ENCODE peak calls at places on chromosomes 13 and 19, in five cellular contexts. One of them, this sample, is unnamed.

GRCh38 chr19:11382898-11383705 is 1.0 kb downstream of the EPOR start:
- DNase-seq in HepG2: peak
- DNase-seq in SK-N-SH: peak
- DNase-seq in K562: peak
- DNase-seq in GM12878: no peak
- DNase-seq in this sample: peak

GRCh38 chr13:110274687-110275086 is 32.3 kb downstream of the COL4A1 start:
- DNase-seq in K562: no peak
- DNase-seq in GM12878: no peak
- DNase-seq in SK-N-SH: no peak
- DNase-seq in HepG2: no peak
- DNase-seq in this sample: no peak

GRCh38 chr13:67366533-67366932 is 136.4 kb upstream of the PCDH9 start:
- DNase-seq in K562: no peak
- DNase-seq in HepG2: no peak
- DNase-seq in SK-N-SH: no peak
- DNase-seq in GM12878: no peak
- DNase-seq in this sample: no peak

GRCh38 chr19:33285441-33285927 is 16.9 kb downstream of the CEBPA start:
- DNase-seq in K562: no peak
- DNase-seq in HepG2: peak
- DNase-seq in SK-N-SH: no peak
- DNase-seq in GM12878: no peak
- DNase-seq in this sample: peak

GRCh38 chr19:15195987-15196682 is 4.7 kb downstream of the NOTCH3 start:
- DNase-seq in SK-N-SH: no peak
- DNase-seq in K562: peak
- DNase-seq in GM12878: no peak
- DNase-seq in HepG2: no peak
- DNase-seq in this sample: no peak

GRCh38 chr19:15280915-15281683 is 48.9 kb upstream of the EPHX3 start:
- DNase-seq in GM12878: no peak
- DNase-seq in SK-N-SH: peak
- DNase-seq in HepG2: peak
- DNase-seq in K562: peak
- DNase-seq in this sample: peak

GRCh38 chr19:41445575-41445974 is 2.6 kb downstream of the ERICH4 start:
- DNase-seq in GM12878: no peak
- DNase-seq in SK-N-SH: no peak
- DNase-seq in K562: no peak
- DNase-seq in HepG2: no peak
- DNase-seq in this sample: no peak

GRCh38 chr13:113740661-113741060 is 18.4 kb upstream of the TMEM255B start:
- DNase-seq in K562: no peak
- DNase-seq in SK-N-SH: no peak
- DNase-seq in GM12878: no peak
- DNase-seq in HepG2: no peak
- DNase-seq in this sample: no peak

GRCh38 chr19:41377977-41378707 is 1.8 kb downstream of the TMEM91 start:
- DNase-seq in SK-N-SH: peak
- DNase-seq in GM12878: no peak
- DNase-seq in K562: peak
- DNase-seq in HepG2: no peak
- DNase-seq in this sample: no peak

GRCh38 chr19:27720155-27720554 is 1492.8 kb downstream of the UQCRFS1 start:
- DNase-seq in SK-N-SH: no peak
- DNase-seq in HepG2: no peak
- DNase-seq in GM12878: no peak
- DNase-seq in K562: no peak
- DNase-seq in this sample: no peak

GRCh38 chr13:24923305-24923640 is 159.3 kb downstream of the RNF17 start:
- DNase-seq in GM12878: peak
- DNase-seq in K562: no peak
- DNase-seq in SK-N-SH: peak
- DNase-seq in HepG2: no peak
- DNase-seq in this sample: peak

GRCh38 chr13:47546963-47547345 is 454.1 kb downstream of the SUCLA2 start:
- DNase-seq in HepG2: no peak
- DNase-seq in K562: no peak
- DNase-seq in SK-N-SH: peak
- DNase-seq in GM12878: no peak
- DNase-seq in this sample: no peak

GRCh38 chr19:50657222-50657669 is 8.0 kb downstream of the C19orf81 start:
- DNase-seq in GM12878: no peak
- DNase-seq in K562: no peak
- DNase-seq in HepG2: no peak
- DNase-seq in SK-N-SH: no peak
- DNase-seq in this sample: no peak

GRCh38 chr13:114082849-114083645 is 49.4 kb downstream of the RASA3 start:
- DNase-seq in GM12878: no peak
- DNase-seq in HepG2: no peak
- DNase-seq in SK-N-SH: no peak
- DNase-seq in K562: no peak
- DNase-seq in this sample: no peak

GRCh38 chr13:49400755-49401659 is 42.9 kb downstream of the CAB39L start:
- DNase-seq in SK-N-SH: peak
- DNase-seq in K562: no peak
- DNase-seq in GM12878: no peak
- DNase-seq in HepG2: no peak
- DNase-seq in this sample: no peak

GRCh38 chr13:75405976-75406703 is 75.8 kb downstream of the TBC1D4 start:
- DNase-seq in HepG2: no peak
- DNase-seq in GM12878: no peak
- DNase-seq in SK-N-SH: no peak
- DNase-seq in K562: no peak
- DNase-seq in this sample: no peak

GRCh38 chr19:51572415-51572814 is 1.3 kb downstream of the ZNF175 start:
- DNase-seq in K562: no peak
- DNase-seq in GM12878: no peak
- DNase-seq in SK-N-SH: no peak
- DNase-seq in HepG2: no peak
- DNase-seq in this sample: no peak

GRCh38 chr19:7149956-7150705 is 80.6 kb downstream of the ZNF557 start:
- DNase-seq in SK-N-SH: peak
- DNase-seq in GM12878: no peak
- DNase-seq in HepG2: no peak
- DNase-seq in K562: no peak
- DNase-seq in this sample: no peak

GRCh38 chr19:54178581-54179261 is 5.8 kb upstream of the TMC4 start:
- DNase-seq in K562: no peak
- DNase-seq in SK-N-SH: peak
- DNase-seq in HepG2: no peak
- DNase-seq in GM12878: no peak
- DNase-seq in this sample: no peak

GRCh38 chr13:81458211-81458610 is 1117.3 kb upstream of the SPRY2 start:
- DNase-seq in HepG2: no peak
- DNase-seq in SK-N-SH: no peak
- DNase-seq in K562: no peak
- DNase-seq in GM12878: no peak
- DNase-seq in this sample: no peak

GRCh38 chr19:40721936-40722661 is 5.2 kb downstream of the ITPKC start:
- DNase-seq in GM12878: no peak
- DNase-seq in HepG2: no peak
- DNase-seq in SK-N-SH: no peak
- DNase-seq in K562: no peak
- DNase-seq in this sample: no peak

GRCh38 chr19:17328517-17329060 is 6.1 kb downstream of the ANO8 start:
- DNase-seq in HepG2: no peak
- DNase-seq in GM12878: no peak
- DNase-seq in K562: peak
- DNase-seq in SK-N-SH: no peak
- DNase-seq in this sample: no peak

GRCh38 chr19:33411621-33412180 is 38.2 kb downstream of the CEBPG start:
- DNase-seq in GM12878: no peak
- DNase-seq in SK-N-SH: no peak
- DNase-seq in HepG2: no peak
- DNase-seq in K562: no peak
- DNase-seq in this sample: no peak

GRCh38 chr13:54660277-54660676 is 1631.7 kb downstream of the OLFM4 start:
- DNase-seq in HepG2: no peak
- DNase-seq in GM12878: no peak
- DNase-seq in K562: no peak
- DNase-seq in SK-N-SH: no peak
- DNase-seq in this sample: no peak

GRCh38 chr19:7500811-7501450 is 12.1 kb upstream of the PEX11G start:
- DNase-seq in SK-N-SH: peak
- DNase-seq in GM12878: no peak
- DNase-seq in K562: peak
- DNase-seq in HepG2: peak
- DNase-seq in this sample: no peak

GRCh38 chr19:53872762-53873161 is 5.1 kb downstream of the MYADM start:
- DNase-seq in K562: no peak
- DNase-seq in SK-N-SH: no peak
- DNase-seq in GM12878: no peak
- DNase-seq in HepG2: no peak
- DNase-seq in this sample: no peak

GRCh38 chr13:50378513-50378970 is 363.3 kb downstream of the KCNRG start:
- DNase-seq in SK-N-SH: no peak
- DNase-seq in GM12878: no peak
- DNase-seq in HepG2: no peak
- DNase-seq in K562: no peak
- DNase-seq in this sample: no peak

GRCh38 chr19:37867831-37868230 is 38.6 kb downstream of the WDR87 start:
- DNase-seq in K562: no peak
- DNase-seq in SK-N-SH: no peak
- DNase-seq in HepG2: no peak
- DNase-seq in GM12878: no peak
- DNase-seq in this sample: no peak

GRCh38 chr13:36453518-36453917 is 21.2 kb downstream of the CCNA1 start:
- DNase-seq in K562: no peak
- DNase-seq in GM12878: no peak
- DNase-seq in HepG2: no peak
- DNase-seq in SK-N-SH: no peak
- DNase-seq in this sample: peak

GRCh38 chr13:78299832-78300623 is 303.3 kb downstream of the POU4F1 start:
- DNase-seq in K562: no peak
- DNase-seq in GM12878: no peak
- DNase-seq in HepG2: no peak
- DNase-seq in SK-N-SH: no peak
- DNase-seq in this sample: no peak

GRCh38 chr13:60733933-60734332 is 336.9 kb downstream of the TDRD3 start:
- DNase-seq in GM12878: no peak
- DNase-seq in K562: no peak
- DNase-seq in SK-N-SH: no peak
- DNase-seq in HepG2: no peak
- DNase-seq in this sample: no peak

GRCh38 chr19:53977991-53978731 is 13.3 kb upstream of the CACNG6 start:
- DNase-seq in K562: peak
- DNase-seq in SK-N-SH: peak
- DNase-seq in HepG2: no peak
- DNase-seq in GM12878: no peak
- DNase-seq in this sample: no peak

GRCh38 chr19:8880864-8881488 is 48.8 kb downstream of the MBD3L1 start:
- DNase-seq in SK-N-SH: no peak
- DNase-seq in K562: no peak
- DNase-seq in HepG2: no peak
- DNase-seq in GM12878: no peak
- DNase-seq in this sample: no peak

GRCh38 chr13:64453831-64454230 is 2776.3 kb downstream of the PCDH9 start:
- DNase-seq in GM12878: no peak
- DNase-seq in HepG2: no peak
- DNase-seq in SK-N-SH: peak
- DNase-seq in K562: no peak
- DNase-seq in this sample: no peak

GRCh38 chr13:23279321-23279720 is 98.5 kb downstream of the SGCG start:
- DNase-seq in K562: no peak
- DNase-seq in SK-N-SH: no peak
- DNase-seq in HepG2: no peak
- DNase-seq in GM12878: no peak
- DNase-seq in this sample: no peak

GRCh38 chr13:63012016-63012415 is 1596.4 kb upstream of the PCDH20 start:
- DNase-seq in K562: no peak
- DNase-seq in GM12878: no peak
- DNase-seq in HepG2: no peak
- DNase-seq in SK-N-SH: no peak
- DNase-seq in this sample: no peak

GRCh38 chr13:20728579-20729300 is 25.2 kb downstream of the IL17D start:
- DNase-seq in HepG2: no peak
- DNase-seq in SK-N-SH: no peak
- DNase-seq in K562: no peak
- DNase-seq in GM12878: no peak
- DNase-seq in this sample: no peak

GRCh38 chr13:21060063-21060826 is 1.1 kb downstream of the LATS2 start:
- DNase-seq in SK-N-SH: no peak
- DNase-seq in GM12878: no peak
- DNase-seq in K562: no peak
- DNase-seq in HepG2: no peak
- DNase-seq in this sample: no peak

GRCh38 chr13:99949657-99950413 is 21.7 kb downstream of the ZIC5 start:
- DNase-seq in K562: no peak
- DNase-seq in SK-N-SH: no peak
- DNase-seq in GM12878: no peak
- DNase-seq in HepG2: no peak
- DNase-seq in this sample: no peak
- TF ChIP-seq REST in K562: no peak
- TF ChIP-seq REST in SK-N-SH: no peak
- TF ChIP-seq REST in GM12878: no peak
- TF ChIP-seq REST in HepG2: no peak
- TF ChIP-seq REST in this sample: no peak

GRCh38 chr19:31749231-31749630 is 400.0 kb upstream of the TSHZ3 start:
- DNase-seq in HepG2: no peak
- DNase-seq in SK-N-SH: no peak
- DNase-seq in K562: no peak
- DNase-seq in GM12878: no peak
- DNase-seq in this sample: no peak
- TF ChIP-seq GABPA in HepG2: no peak
- TF ChIP-seq GABPA in SK-N-SH: no peak
- TF ChIP-seq GABPA in K562: no peak
- TF ChIP-seq GABPA in GM12878: no peak
- TF ChIP-seq GABPA in this sample: no peak

GRCh38 chr13:98877936-98878335 is 99.9 kb downstream of the DOCK9 start:
- DNase-seq in GM12878: no peak
- DNase-seq in SK-N-SH: no peak
- DNase-seq in K562: no peak
- DNase-seq in HepG2: no peak
- DNase-seq in this sample: no peak
- TF ChIP-seq REST in GM12878: no peak
- TF ChIP-seq REST in SK-N-SH: no peak
- TF ChIP-seq REST in K562: no peak
- TF ChIP-seq REST in HepG2: no peak
- TF ChIP-seq REST in this sample: no peak

DNA sequence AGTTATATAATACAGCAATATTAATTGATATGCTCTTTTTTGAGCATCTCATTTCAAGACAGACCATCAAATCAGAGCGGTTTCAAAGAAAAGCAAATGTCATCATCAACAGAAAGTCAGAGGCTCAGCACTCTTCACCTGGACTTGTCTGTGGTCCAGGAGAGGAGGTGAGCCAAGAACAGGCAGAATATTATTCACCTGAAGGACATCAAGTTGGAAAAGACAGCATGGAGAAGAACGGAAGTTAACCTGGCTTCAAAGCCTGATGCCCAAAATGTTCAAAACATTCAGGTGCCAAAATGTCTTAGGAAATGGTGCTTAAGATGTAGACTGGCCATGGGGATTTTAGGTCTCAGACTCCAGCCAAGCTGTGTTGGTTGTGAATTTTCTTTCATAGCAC is 40.7 kb downstream of the FGF14 start:
- DNase-seq in HepG2: no peak
- DNase-seq in K562: no peak
- DNase-seq in GM12878: no peak
- DNase-seq in SK-N-SH: no peak
- DNase-seq in this sample: no peak
- TF ChIP-seq GABPA in HepG2: no peak
- TF ChIP-seq GABPA in K562: no peak
- TF ChIP-seq GABPA in GM12878: no peak
- TF ChIP-seq GABPA in SK-N-SH: no peak
- TF ChIP-seq GABPA in this sample: no peak

This sample was measured in HL-60.